ENCODE peak calls at places on chromosomes 5 and 9, in seven cellular contexts. B is breast epithelium, Z is A549, X is pancreas, S is lower lobe of right lung, V is stomach, M is heart left ventricle. G is an unnamed sample. For H3K4me1, the result is how much of the 10 kb centered on the place peaks cover.

GRCh38 chr5:97182571-97183099 is 412 bp downstream of the RIOK2 start:
- DNase-seq in B (no peak), Z (no peak), X (no peak), S (no peak), V (no peak), M (no peak), G (no peak)

GRCh38 chr5:143543358-143544255 is 140.1 kb upstream of the NR3C1 start:
- DNase-seq in B (no peak), Z (peak), X (no peak), S (no peak), V (no peak), M (no peak), G (no peak)

GRCh38 chr5:159787837-159788236 is 128.4 kb upstream of the ADRA1B start:
- DNase-seq in B (no peak), Z (no peak), X (no peak), S (no peak), V (no peak), M (no peak), G (no peak)

GRCh38 chr5:123636006-123636405 is 124.0 kb downstream of the CSNK1G3 start:
- DNase-seq in B (no peak), Z (no peak), X (no peak), S (no peak), V (no peak), M (peak), G (no peak)

GRCh38 chr9:81389569-81389993 is 299.8 kb downstream of the TLE1 start:
- DNase-seq in B (peak), Z (peak), X (no peak), S (no peak), V (no peak), M (no peak), G (peak)

GRCh38 chr9:118928723-118929122 is 440.5 kb downstream of the BRINP1 start:
- DNase-seq in B (no peak), Z (no peak), X (no peak), S (no peak), V (no peak), M (no peak), G (no peak)

GRCh38 chr9:90894956-90895687 is 93.5 kb downstream of the SYK start:
- DNase-seq in B (no peak), Z (peak), X (no peak), S (no peak), V (no peak), M (no peak), G (no peak)

GRCh38 chr5:116778015-116778414 is 203.4 kb upstream of the SEMA6A start:
- DNase-seq in B (no peak), Z (no peak), X (no peak), S (no peak), V (no peak), M (no peak), G (no peak)

GRCh38 chr5:145778144-145778900 is 56.8 kb downstream of the PRELID2 start:
- DNase-seq in B (no peak), Z (no peak), X (no peak), S (no peak), V (no peak), M (peak), G (no peak)

GRCh38 chr9:136454026-136454796 is 14.6 kb upstream of the INPP5E start:
- DNase-seq in B (no peak), Z (no peak), X (no peak), S (peak), V (no peak), M (no peak), G (no peak)

GRCh38 chr5:174317261-174317894 is 271.9 kb downstream of the NSG2 start:
- DNase-seq in B (no peak), Z (peak), X (peak), S (no peak), V (no peak), M (no peak), G (no peak)

GRCh38 chr5:30849801-30850370 is 343.6 kb upstream of the CDH6 start:
- DNase-seq in B (no peak), Z (peak), X (no peak), S (no peak), V (no peak), M (no peak), G (no peak)

GRCh38 chr5:106964102-106964501 is 706.6 kb downstream of the EFNA5 start:
- DNase-seq in B (no peak), Z (peak), X (no peak), S (no peak), V (no peak), M (no peak), G (no peak)

GRCh38 chr9:123597926-123598556 is 242.0 kb downstream of the CRB2 start:
- DNase-seq in B (no peak), Z (no peak), X (no peak), S (no peak), V (no peak), M (no peak), G (no peak)

GRCh38 chr9:107397076-107398049 is 92.2 kb downstream of the KLF4 start:
- DNase-seq in B (no peak), Z (no peak), X (no peak), S (no peak), V (peak), M (no peak), G (no peak)

GRCh38 chr5:6705088-6705487 is 8.1 kb upstream of the TENT4A start:
- DNase-seq in B (no peak), Z (no peak), X (no peak), S (no peak), V (no peak), M (no peak), G (no peak)

GRCh38 chr5:141208478-141208877 is at the start of gene PCDHB12:
- DNase-seq in B (no peak), Z (peak), X (no peak), S (no peak), V (no peak), M (no peak), G (no peak)

GRCh38 chr5:55226027-55226933 is 835 bp downstream of the MCIDAS start:
- DNase-seq in B (no peak), Z (peak), X (peak), S (peak), V (peak), M (peak), G (no peak)

GRCh38 chr5:17966636-17967402 is 332.6 kb downstream of the TAF11L14 start:
- DNase-seq in B (no peak), Z (no peak), X (no peak), S (no peak), V (no peak), M (peak), G (no peak)

GRCh38 chr9:4262735-4263141 is 37.1 kb downstream of the GLIS3 start:
- DNase-seq in B (no peak), Z (peak), X (no peak), S (no peak), V (no peak), M (no peak), G (no peak)

GRCh38 chr5:56829137-56829536 is 13.8 kb downstream of the MAP3K1 start:
- DNase-seq in B (no peak), Z (no peak), X (no peak), S (no peak), V (no peak), M (no peak), G (no peak)

GRCh38 chr5:10228288-10228687 is 21.4 kb downstream of the ATPSCKMT start:
- DNase-seq in B (no peak), Z (no peak), X (no peak), S (no peak), V (no peak), M (no peak), G (no peak)

GRCh38 chr5:100516285-100516684 is 18.9 kb upstream of the FAM174A start:
- DNase-seq in B (no peak), Z (no peak), X (no peak), S (no peak), V (no peak), M (no peak), G (no peak)
- H3K27ac ChIP-seq in B (no peak), Z (no peak), X (no peak), S (no peak), V (no peak), M (no peak), G (no peak)

GRCh38 chr9:22415941-22416691 is 30.5 kb upstream of the DMRTA1 start:
- DNase-seq in B (no peak), Z (no peak), X (no peak), S (no peak), V (no peak), M (no peak), G (no peak)
- H3K4me3 ChIP-seq in B (no peak), Z (no peak), X (no peak), S (no peak), V (no peak), M (no peak), G (no peak)

DNA sequence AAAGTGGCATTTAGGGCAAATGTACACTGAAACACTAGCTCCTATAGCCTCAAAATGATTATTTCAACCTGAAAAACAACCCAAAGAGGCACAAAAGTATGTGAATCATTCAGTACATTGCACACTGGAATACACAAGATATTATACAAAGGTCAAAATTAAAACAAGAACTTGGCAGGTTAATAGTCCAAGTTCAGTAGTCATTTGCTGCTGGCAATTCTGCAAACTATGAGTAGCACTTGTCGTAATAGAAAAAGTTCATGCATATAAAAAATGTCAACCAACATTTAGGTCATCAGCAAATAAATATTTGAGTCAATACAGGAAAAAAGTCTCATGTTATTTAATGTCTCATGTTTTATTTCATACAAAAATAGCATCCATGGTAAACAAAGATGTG is 98.7 kb downstream of the LPAR1 start:
- DNase-seq in B (no peak), Z (no peak), X (no peak), S (no peak), V (no peak), M (no peak), G (no peak)
- H3K4me1 ChIP-seq in B (under half), Z (under half), X (under half), S (under half), V (under half), M (under half), G (under half)

DNA sequence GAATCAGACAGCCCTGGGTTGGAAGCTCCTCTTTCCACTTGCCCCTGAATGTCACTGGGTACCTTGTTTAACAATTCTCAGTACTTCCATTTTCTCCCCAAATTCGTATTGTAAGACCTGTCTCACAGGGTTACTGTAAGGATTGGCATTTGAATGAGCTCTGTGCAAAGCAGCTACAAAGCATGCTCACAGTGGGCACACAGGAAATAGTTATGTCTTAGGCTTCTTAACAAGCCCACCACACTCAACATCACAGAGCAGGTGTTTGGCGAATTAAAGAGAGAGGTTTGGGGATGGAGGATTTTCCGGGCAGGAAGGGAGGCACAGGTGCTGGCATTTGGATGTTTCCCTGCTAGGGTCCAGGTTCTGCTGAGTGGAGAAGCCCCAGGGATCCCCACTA is 16.9 kb upstream of the LHFPL2 start:
- DNase-seq in B (no peak), Z (no peak), X (no peak), S (no peak), V (no peak), M (no peak), G (no peak)
- H3K27ac ChIP-seq in B (no peak), Z (peak), X (no peak), S (no peak), V (no peak), M (no peak), G (no peak)